ENCODE peak calls at places on chromosomes 13 and 19, in six cellular contexts. E, Y, G, S, K and A are unnamed samples.

GRCh38 chr13:76886292-76887061 is at the start of gene KCTD12:
- DNase-seq in S (peak), G (peak), K (peak), Y (peak), E (peak), A (peak)

GRCh38 chr19:30719189-30719990 is 347.2 kb downstream of the ZNF536 start:
- DNase-seq in E (peak), K (peak), S (no peak), G (peak), Y (no peak), A (peak)

GRCh38 chr13:93309886-93310520 is 83.4 kb downstream of the GPC6 start:
- DNase-seq in Y (no peak), G (peak), E (peak), K (no peak), S (no peak), A (peak)

GRCh38 chr19:32966750-32967149 is 5.0 kb downstream of the CEP89 start:
- DNase-seq in G (no peak), E (no peak), S (no peak), K (no peak), Y (no peak), A (no peak)

GRCh38 chr19:926595-927043 is 784 bp downstream of the ARID3A start:
- DNase-seq in K (peak), E (peak), Y (no peak), G (peak), S (peak), A (peak)

GRCh38 chr19:2171349-2172145 is 7.8 kb downstream of the DOT1L start:
- DNase-seq in E (peak), Y (no peak), G (peak), S (no peak), K (peak), A (no peak)

GRCh38 chr13:22091971-22092300 is 421.1 kb downstream of the FGF9 start:
- DNase-seq in G (no peak), E (no peak), Y (no peak), K (no peak), S (no peak), A (no peak)

GRCh38 chr19:1445185-1445931 is 4.6 kb upstream of the APC2 start:
- DNase-seq in Y (no peak), G (peak), E (peak), K (peak), S (peak), A (peak)

GRCh38 chr19:4038057-4038456 is 28.6 kb downstream of the ZBTB7A start:
- DNase-seq in Y (no peak), K (no peak), S (no peak), E (no peak), G (no peak), A (no peak)

GRCh38 chr19:1624458-1624857 is 19.2 kb upstream of the UQCR11 start:
- DNase-seq in S (no peak), G (peak), E (peak), K (peak), Y (no peak), A (peak)

GRCh38 chr13:32426191-32426980 is 1.5 kb downstream of the N4BP2L1 start:
- DNase-seq in K (no peak), Y (no peak), S (no peak), E (no peak), G (no peak), A (no peak)

GRCh38 chr13:40780822-40781401 is 8.5 kb upstream of the SLC25A15 start:
- DNase-seq in E (peak), Y (no peak), G (no peak), K (no peak), S (no peak), A (peak)

GRCh38 chr19:54608792-54609191 is 15.4 kb downstream of the LILRA1 start:
- DNase-seq in E (no peak), G (no peak), K (no peak), S (no peak), Y (no peak), A (no peak)

GRCh38 chr13:87925006-87925405 is 253.8 kb downstream of the SLITRK5 start:
- DNase-seq in S (no peak), E (no peak), K (no peak), Y (no peak), G (no peak), A (no peak)

GRCh38 chr13:110445183-110445582 is 116.3 kb downstream of the RAB20 start:
- DNase-seq in G (no peak), S (peak), E (peak), K (no peak), Y (no peak), A (peak)

GRCh38 chr19:20072936-20073335 is 4.9 kb upstream of the ZNF90 start:
- DNase-seq in E (no peak), G (no peak), Y (no peak), K (no peak), S (no peak), A (no peak)

GRCh38 chr19:23787106-23787505 is 28.4 kb upstream of the ZNF681 start:
- DNase-seq in Y (no peak), K (no peak), S (no peak), G (no peak), E (peak), A (peak)

GRCh38 chr19:4267101-4267900 is 11.8 kb upstream of the SHD start:
- DNase-seq in K (peak), G (peak), S (peak), E (peak), Y (no peak), A (peak)

GRCh38 chr19:47523473-47523872 is 8.6 kb upstream of the NAPA start:
- DNase-seq in S (no peak), E (no peak), K (peak), Y (no peak), G (no peak), A (no peak)

GRCh38 chr19:50925734-50926133 is 14.5 kb upstream of the KLK4 start:
- DNase-seq in K (no peak), Y (no peak), S (no peak), E (peak), G (no peak), A (peak)

GRCh38 chr19:3805859-3806258 is 19.7 kb upstream of the MATK start:
- DNase-seq in E (no peak), K (no peak), G (no peak), S (no peak), Y (no peak), A (no peak)

GRCh38 chr19:18647807-18648206 is 11.0 kb downstream of the KLHL26 start:
- DNase-seq in G (no peak), Y (no peak), E (no peak), S (no peak), K (no peak), A (no peak)

DNA sequence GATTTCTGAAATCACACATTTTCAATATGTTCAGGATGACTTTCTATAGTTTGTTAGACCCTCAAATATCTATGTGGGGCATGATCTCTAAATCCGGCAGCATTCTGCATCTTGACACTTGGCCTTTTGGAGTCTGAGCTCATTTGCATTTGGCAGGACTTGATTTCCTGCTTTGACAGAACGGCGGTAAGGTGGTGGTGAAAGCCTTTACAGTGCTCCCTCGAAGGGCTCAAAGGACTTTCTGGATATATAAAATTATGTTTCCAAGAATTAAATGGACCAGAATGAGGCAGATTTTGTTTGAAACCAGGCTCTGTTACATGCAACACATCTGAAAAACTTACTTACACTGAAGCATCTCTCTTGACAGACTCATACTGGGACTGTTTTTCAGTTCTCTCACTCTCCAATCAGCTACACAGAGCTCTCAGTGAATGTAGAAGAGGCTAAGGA is 207.3 kb downstream of the SPRY2 start:
- DNase-seq in K (peak), Y (no peak), S (no peak), E (no peak), G (peak), A (no peak)
- H3K4me3 ChIP-seq in K (peak), Y (peak), S (peak), E (no peak), G (no peak), A (no peak)

DNA sequence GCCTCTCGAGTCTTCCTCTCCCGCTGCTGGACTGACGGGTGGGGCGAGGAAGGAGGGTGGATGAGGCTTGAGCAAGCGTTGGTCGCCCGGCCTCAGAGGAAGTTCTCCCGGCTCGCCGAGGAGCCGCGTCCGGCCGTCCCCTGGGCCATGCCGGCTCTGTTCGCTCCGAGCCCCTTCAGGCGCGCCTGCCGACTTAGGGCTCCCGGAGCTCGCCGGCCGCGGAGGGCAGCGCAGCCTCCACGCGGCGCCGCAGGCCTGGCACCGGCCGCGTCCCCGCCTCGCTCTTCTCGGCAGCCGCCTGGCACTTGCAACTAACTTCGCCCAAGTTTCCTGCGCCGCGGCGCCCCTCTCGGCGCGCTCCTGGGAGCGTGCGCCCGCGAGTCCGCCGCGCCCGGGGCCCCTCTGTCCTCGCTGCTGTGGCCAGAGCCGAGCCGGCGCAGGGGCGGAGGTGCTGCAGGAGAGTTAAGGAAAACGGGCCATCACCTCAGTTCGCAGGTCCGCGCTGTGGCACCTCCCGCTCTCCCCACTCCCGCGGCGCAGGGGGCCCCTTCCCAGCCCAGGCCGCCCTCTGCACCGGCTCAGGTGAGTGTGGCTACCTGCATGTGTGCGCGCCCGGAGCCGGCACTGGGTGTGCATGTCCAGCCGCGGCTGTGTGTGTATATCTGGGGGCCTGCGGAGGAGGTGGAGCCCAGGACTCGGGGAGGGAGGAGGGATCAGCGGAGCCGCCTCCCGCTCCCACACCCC is 639 bp upstream of the SOX21 start:
- DNase-seq in K (no peak), G (peak), E (peak), Y (no peak), S (no peak), A (peak)
- H3K4me3 ChIP-seq in K (peak), G (no peak), E (peak), Y (peak), S (peak), A (peak)

GRCh38 chr19:29712744-29713516 is 2.1 kb downstream of the C19orf12 start:
- DNase-seq in K (no peak), E (no peak), Y (no peak), G (no peak), S (no peak), A (no peak)
- H3K4me3 ChIP-seq in K (no peak), E (no peak), Y (no peak), G (no peak), S (no peak), A (no peak)

DNA sequence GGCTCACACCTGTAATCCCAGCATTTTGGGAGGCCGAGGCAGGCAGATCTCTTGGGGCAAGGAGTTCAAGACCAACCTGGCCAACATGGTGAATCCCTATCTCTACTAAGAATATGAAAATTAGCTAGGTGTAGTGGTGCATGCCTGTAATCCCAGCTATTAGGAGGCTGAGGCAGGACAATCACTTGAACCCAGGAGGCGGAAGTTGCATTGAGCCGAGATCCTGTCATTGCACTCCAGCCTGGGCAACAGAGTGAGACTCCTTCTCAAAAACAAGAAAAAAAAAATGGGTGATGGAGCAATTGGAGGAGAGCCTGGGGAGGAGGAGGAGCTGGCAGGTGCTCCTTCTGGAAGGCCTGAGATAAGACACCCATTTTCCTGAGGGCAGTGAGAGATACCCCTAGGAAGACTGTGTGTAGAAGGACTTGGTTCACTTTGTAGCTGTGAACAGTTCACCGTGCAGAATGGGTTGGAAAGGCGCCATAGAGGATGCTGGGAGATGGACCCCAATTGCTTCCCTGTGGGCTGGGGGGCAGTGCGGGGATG is 8.7 kb upstream of the CARM1 start:
- DNase-seq in E (no peak), K (no peak), Y (no peak), S (no peak), G (no peak), A (no peak)
- H3K4me3 ChIP-seq in E (no peak), K (no peak), Y (peak), S (peak), G (no peak), A (no peak)